ENCODE peak calls at places on chromosomes 7 and 10, in ten cellular contexts. T, H, O, E, R, W, B, M, V and Z are unnamed samples.

GRCh38 chr10:112958275-112958995 is 8.4 kb downstream of the TCF7L2 start:
- DNase-seq in T (peak; percentile 93), H (peak; percentile 87), O (no peak), E (no peak), R (no peak), W (peak; percentile 95), B (no peak), M (no peak), V (peak; percentile 92), Z (no peak)

GRCh38 chr10:93481931-93482834 is at the start of gene MYOF:
- DNase-seq in T (peak; percentile 93), H (peak; percentile 90), O (peak; percentile 77), E (peak; percentile 75), R (peak; percentile 65), W (peak; percentile 95), B (peak; percentile 72), M (peak; percentile 63), V (peak; percentile 93), Z (peak; percentile 26)

GRCh38 chr10:133160813-133161471 is 923 bp downstream of the KNDC1 start:
- DNase-seq in T (no peak), H (no peak), O (no peak), E (no peak), R (no peak), W (no peak), B (peak; percentile 54), M (peak; percentile 37), V (no peak), Z (no peak)

GRCh38 chr7:88167223-88167622 is 52.6 kb downstream of the SRI start:
- DNase-seq in T (no peak), H (no peak), O (no peak), E (no peak), R (no peak), W (no peak), B (peak; percentile 3), M (no peak), V (no peak), Z (peak; percentile 48)

GRCh38 chr10:66799474-66799873 is 126.4 kb upstream of the LRRTM3 start:
- DNase-seq in T (peak; percentile 24), H (peak; percentile 10), O (no peak), E (no peak), R (no peak), W (no peak), B (no peak), M (no peak), V (no peak), Z (no peak)

GRCh38 chr10:15121707-15122106 is 24.6 kb downstream of the RPP38 start:
- DNase-seq in T (peak; percentile 22), H (no peak), O (no peak), E (no peak), R (no peak), W (peak; percentile 33), B (no peak), M (no peak), V (no peak), Z (no peak)

GRCh38 chr10:28054211-28054888 is 55.5 kb upstream of the ODAD2 start:
- DNase-seq in T (peak; percentile 97), H (peak; percentile 69), O (no peak), E (no peak), R (no peak), W (peak; percentile 90), B (no peak), M (no peak), V (peak; percentile 92), Z (no peak)

GRCh38 chr10:76111986-76112825 is 680.8 kb downstream of the LRMDA start:
- DNase-seq in T (no peak), H (no peak), O (peak; percentile 26), E (no peak), R (no peak), W (no peak), B (no peak), M (no peak), V (no peak), Z (peak; percentile 72)

GRCh38 chr10:114681542-114681941 is 23.5 kb upstream of the ABLIM1 start:
- DNase-seq in T (no peak), H (no peak), O (peak; percentile 48), E (no peak), R (peak; percentile 33), W (peak; percentile 24), B (no peak), M (no peak), V (peak; percentile 66), Z (peak; percentile 42)

GRCh38 chr10:110263164-110263563 is 41.6 kb downstream of the SMNDC1 start:
- DNase-seq in T (no peak), H (no peak), O (no peak), E (no peak), R (no peak), W (peak; percentile 25), B (no peak), M (no peak), V (no peak), Z (no peak)

GRCh38 chr7:101217388-101218235 is at the start of the genes PLOD3 and ZNHIT1:
- DNase-seq in T (peak; percentile 98), H (peak; percentile 98), O (peak; percentile 98), E (peak; percentile 92), R (peak; percentile 98), W (peak; percentile 99), B (peak; percentile 100), M (peak; percentile 96), V (peak; percentile 98), Z (peak; percentile 96)
- TF ChIP-seq CTCF in T (no peak), H (no peak), O (peak; percentile 27), E (no peak), R (no peak), W (no peak), B (peak; percentile 48), M (peak; percentile 32), V (no peak), Z (no peak)

GRCh38 chr10:13161267-13162012 is at the start of gene MCM10:
- DNase-seq in T (peak; percentile 100), H (peak; percentile 100), O (peak; percentile 99), E (peak; percentile 95), R (peak; percentile 99), W (peak; percentile 100), B (peak; percentile 99), M (peak; percentile 97), V (peak; percentile 99), Z (peak; percentile 97)

GRCh38 chr10:13160934-13161266 is 458 bp upstream of the MCM10 start:
- DNase-seq in T (no peak), H (no peak), O (no peak), E (no peak), R (no peak), W (no peak), B (no peak), M (no peak), V (no peak), Z (no peak)

GRCh38 chr10:13165177-13165576 is 3.8 kb downstream of the MCM10 start:
- DNase-seq in T (no peak), H (peak; percentile 15), O (no peak), E (no peak), R (no peak), W (no peak), B (no peak), M (no peak), V (no peak), Z (no peak)

GRCh38 chr10:13163859-13164258 is 2.5 kb downstream of the MCM10 start:
- DNase-seq in T (no peak), H (no peak), O (no peak), E (no peak), R (no peak), W (no peak), B (no peak), M (no peak), V (no peak), Z (no peak)

GRCh38 chr10:13162013-13162364 is 631 bp downstream of the MCM10 start:
- DNase-seq in T (no peak), H (no peak), O (no peak), E (no peak), R (no peak), W (no peak), B (peak; percentile 39), M (no peak), V (peak; percentile 3), Z (peak; percentile 9)
- H3K4me3 ChIP-seq in T (peak overlapping the region; percentile 68), H (peak overlapping the region; percentile 73), O (no peak overlapping the region), E (peak overlapping the region; percentile 77), R (no peak overlapping the region), W (peak overlapping the region; percentile 68), B (peak overlapping the region; percentile 52), M (peak overlapping the region; percentile 66), V (peak overlapping the region; percentile 63), Z (peak overlapping the region; percentile 90)

DNA sequence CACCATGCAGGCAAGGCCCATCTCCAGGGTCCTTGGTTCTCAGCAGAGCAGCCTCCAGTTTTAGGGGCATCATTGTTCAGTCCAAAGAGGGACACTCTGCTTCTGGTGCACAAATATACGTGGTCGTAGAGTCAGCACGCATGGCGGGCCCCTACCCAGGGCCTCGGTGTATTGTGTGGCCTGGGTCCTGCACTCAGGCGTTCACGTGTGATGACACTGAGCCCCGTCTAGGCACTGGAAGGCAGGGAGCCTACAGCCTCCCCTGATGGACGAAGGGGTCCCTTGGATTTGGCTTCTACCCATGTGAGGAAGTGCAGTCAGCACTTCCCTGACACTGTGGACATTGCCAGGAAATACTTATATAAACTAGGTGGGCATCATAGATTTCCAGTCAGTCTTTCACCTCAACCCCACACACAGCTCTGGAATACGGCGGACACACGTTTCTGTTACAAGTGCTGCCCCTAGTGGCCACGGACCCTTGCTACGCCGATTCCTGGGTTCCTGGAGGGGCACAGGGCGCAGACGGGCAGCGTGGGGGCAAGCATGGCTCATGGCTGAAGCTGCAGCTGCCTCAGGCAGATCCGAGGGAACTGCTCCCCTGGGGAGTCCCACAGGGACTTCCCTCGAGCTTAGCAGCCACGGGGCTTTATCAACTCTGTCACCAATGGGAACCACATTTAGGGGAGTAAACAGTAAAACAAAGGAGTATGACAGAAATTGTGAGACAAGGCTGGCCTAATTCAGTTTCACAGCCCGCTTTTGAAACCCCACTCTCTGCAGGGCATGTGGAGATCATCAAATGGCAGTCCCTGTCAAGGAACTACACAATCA is 25.4 kb downstream of the AIFM2 start:
- DNase-seq in T (no peak), H (no peak), O (peak; percentile 12), E (no peak), R (no peak), W (peak; percentile 12), B (peak; percentile 76), M (no peak), V (no peak), Z (peak; percentile 76)
- TF ChIP-seq CTCF in T (peak; percentile 55), H (peak; percentile 57), O (no peak), E (peak; percentile 47), R (peak; percentile 8), W (peak; percentile 68), B (peak; percentile 76), M (peak; percentile 20), V (peak; percentile 62), Z (peak; percentile 72)

DNA sequence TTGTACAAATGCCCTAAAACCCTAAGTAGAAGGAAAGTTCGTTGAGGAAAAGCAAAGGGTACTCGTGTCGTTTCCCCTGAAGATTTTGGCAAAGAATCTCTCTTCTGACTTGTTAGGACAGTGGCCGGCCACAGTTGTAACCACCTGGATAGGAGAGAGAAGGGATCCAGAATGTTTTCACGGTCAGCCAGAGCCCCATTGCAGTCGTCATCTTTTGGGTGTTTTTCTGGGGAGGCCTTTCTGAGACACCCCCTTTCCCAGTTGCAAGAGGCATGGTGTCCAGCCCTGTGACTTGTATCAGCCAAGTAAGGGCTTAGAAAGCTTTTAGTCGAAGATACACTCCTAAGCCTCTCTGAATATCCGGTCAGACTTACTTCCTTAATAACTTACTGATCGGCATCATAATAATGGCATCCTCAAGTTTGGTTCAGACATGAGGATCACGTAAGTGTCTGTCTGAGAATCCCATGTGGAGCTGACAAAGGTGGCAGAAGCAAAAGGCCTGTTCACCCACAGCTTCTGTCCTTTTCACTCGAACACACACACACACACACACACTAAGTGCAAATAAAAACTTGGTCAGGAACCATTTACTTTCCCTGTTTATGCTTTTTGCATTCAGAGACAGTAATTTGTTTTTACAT is 435.7 kb upstream of the GALNT17 start:
- DNase-seq in T (peak; percentile 56), H (no peak), O (no peak), E (no peak), R (no peak), W (peak; percentile 24), B (peak; percentile 30), M (no peak), V (peak; percentile 59), Z (no peak)
- H3K4me3 ChIP-seq in T (peak overlapping the region; percentile 86), H (peak overlapping the region; percentile 73), O (no peak overlapping the region), E (no peak overlapping the region), R (peak overlapping the region; percentile 74), W (peak overlapping the region; percentile 76), B (peak overlapping the region; percentile 97), M (no peak overlapping the region), V (peak overlapping the region; percentile 93), Z (peak overlapping the region; percentile 86)